ENCODE peak calls at places on chromosomes 5 and 9, in four cellular contexts. X, H, E and N are unnamed samples.

GRCh38 chr5:65481171-65481575 is 547 bp downstream of the ADAMTS6 start:
- DNase-seq in X (no peak), H (no peak), E (no peak), N (no peak)

GRCh38 chr9:126151671-126152050 is 175.0 kb upstream of the MVB12B start:
- DNase-seq in X (no peak), H (no peak), E (no peak), N (no peak)

GRCh38 chr5:125461641-125462072 is 715.2 kb upstream of the ZNF608 start:
- DNase-seq in X (no peak), H (no peak), E (no peak), N (no peak)

GRCh38 chr5:127907907-127908306 is 175.7 kb upstream of the SLC12A2 start:
- DNase-seq in X (no peak), H (no peak), E (no peak), N (no peak)

GRCh38 chr5:87069974-87070608 is 197.6 kb upstream of the RASA1 start:
- DNase-seq in X (peak; percentile 59), H (no peak), E (no peak), N (no peak)

GRCh38 chr5:76326559-76327351 is 76.3 kb upstream of the IQGAP2 start:
- DNase-seq in X (no peak), H (no peak), E (no peak), N (peak; percentile 36)

GRCh38 chr5:135591277-135591676 is 12.5 kb upstream of the CXCL14 start:
- DNase-seq in X (no peak), H (no peak), E (no peak), N (no peak)

GRCh38 chr9:101324245-101324804 is 60.5 kb downstream of the BAAT start:
- DNase-seq in X (no peak), H (peak; percentile 93), E (no peak), N (no peak)

GRCh38 chr5:38382898-38383297 is 124.5 kb downstream of the EGFLAM start:
- DNase-seq in X (peak; percentile 4), H (peak; percentile 85), E (peak; percentile 84), N (peak; percentile 81)

GRCh38 chr5:149175346-149176113 is 34.2 kb downstream of the ABLIM3 start:
- DNase-seq in X (no peak), H (no peak), E (no peak), N (no peak)

GRCh38 chr9:79012561-79012960 is 559.2 kb upstream of the TLE4 start:
- DNase-seq in X (no peak), H (no peak), E (no peak), N (no peak)

GRCh38 chr5:138938526-138938925 is 63.4 kb upstream of the LRRTM2 start:
- DNase-seq in X (no peak), H (no peak), E (no peak), N (no peak)

GRCh38 chr5:3592298-3592697 is 3.3 kb upstream of the IRX1 start:
- DNase-seq in X (no peak), H (no peak), E (no peak), N (peak; percentile 61)

GRCh38 chr5:37962389-37962788 is 122.5 kb upstream of the GDNF start:
- DNase-seq in X (no peak), H (no peak), E (no peak), N (no peak)

GRCh38 chr9:121138561-121138960 is 63.1 kb downstream of the RAB14 start:
- DNase-seq in X (no peak), H (no peak), E (no peak), N (no peak)

GRCh38 chr9:99579964-99580363 is 241.7 kb upstream of the NR4A3 start:
- DNase-seq in X (no peak), H (no peak), E (no peak), N (no peak)
- TF ChIP-seq CREB1 in X (no peak), H (no peak), E (no peak), N (no peak)

GRCh38 chr5:141806626-141807025 is 71.6 kb downstream of the PCDH1 start:
- DNase-seq in X (no peak), H (no peak), E (no peak), N (peak; percentile 40)
- TF ChIP-seq USF2 in X (no peak), H (no peak), E (no peak), N (no peak)

GRCh38 chr5:55997742-55998351 is 3.1 kb upstream of the IL6ST start:
- DNase-seq in X (no peak), H (no peak), E (peak; percentile 63), N (no peak)
- TF ChIP-seq ESRRA in X (no peak), H (no peak), E (no peak), N (no peak)

GRCh38 chr5:66494437-66494836 is 101.8 kb upstream of the MAST4 start:
- DNase-seq in X (no peak), H (no peak), E (peak; percentile 15), N (peak; percentile 81)
- TF ChIP-seq CREB1 in X (no peak), H (no peak), E (no peak), N (no peak)

GRCh38 chr5:19886123-19886921 is 101.7 kb downstream of the CDH18 start:
- DNase-seq in X (no peak), H (no peak), E (no peak), N (no peak)
- TF ChIP-seq USF2 in X (no peak), H (no peak), E (no peak), N (no peak)

GRCh38 chr5:68928617-68929302 is 165.1 kb upstream of the SLC30A5 start:
- DNase-seq in X (no peak), H (no peak), E (no peak), N (no peak)

GRCh38 chr5:68930139-68930538 is 163.7 kb upstream of the SLC30A5 start:
- DNase-seq in X (no peak), H (no peak), E (no peak), N (no peak)

GRCh38 chr5:68932830-68933434 is 160.9 kb upstream of the SLC30A5 start:
- DNase-seq in X (no peak), H (no peak), E (no peak), N (peak; percentile 36)
- TF ChIP-seq ESRRA in X (no peak), H (no peak), E (no peak), N (no peak)